ENCODE peak calls at places on chromosomes 5 and 9, in four cellular contexts. R, V, L and N are unnamed samples.

GRCh38 chr5:172583931-172584511 is 57.0 kb upstream of the NEURL1B start:
- DNase-seq in R (no peak), V (no peak), L (peak; percentile 62), N (peak; percentile 77)

GRCh38 chr9:129436751-129437625 is 183.9 kb downstream of the C9orf50 start:
- DNase-seq in V (no peak), R (peak; percentile 85), L (peak; percentile 82), N (peak; percentile 83)

GRCh38 chr5:108681079-108681921 is 66.4 kb upstream of the FER start:
- DNase-seq in V (peak; percentile 51), R (no peak), L (peak; percentile 69), N (no peak)

GRCh38 chr5:72070519-72070918 is 36.8 kb upstream of the MAP1B start:
- DNase-seq in V (no peak), L (no peak), R (no peak), N (no peak)

GRCh38 chr9:123772967-123773366 is 157.0 kb downstream of the DENND1A start:
- DNase-seq in R (no peak), V (no peak), L (no peak), N (no peak)

GRCh38 chr9:1083325-1083913 is 33.3 kb downstream of the DMRT2 start:
- DNase-seq in V (no peak), R (no peak), L (no peak), N (peak; percentile 24)

GRCh38 chr5:100905259-100905914 is 2.3 kb upstream of the ST8SIA4 start:
- DNase-seq in R (no peak), V (no peak), L (no peak), N (no peak)

GRCh38 chr5:141369994-141370848 is at the start of gene PCDHGB3:
- DNase-seq in R (no peak), L (no peak), V (no peak), N (no peak)

GRCh38 chr9:87656485-87656884 is 69.4 kb upstream of the CTSL start:
- DNase-seq in L (no peak), V (no peak), R (peak; percentile 42), N (no peak)

GRCh38 chr9:112755675-112756074 is 5.1 kb downstream of the SNX30 start:
- DNase-seq in L (no peak), R (no peak), V (no peak), N (no peak)

GRCh38 chr5:65209341-65209740 is 272.4 kb downstream of the ADAMTS6 start:
- DNase-seq in R (no peak), V (no peak), L (no peak), N (no peak)

GRCh38 chr5:41465493-41466171 is 44.8 kb downstream of the PLCXD3 start:
- DNase-seq in L (no peak), V (no peak), R (no peak), N (no peak)

GRCh38 chr5:172748341-172748843 is 22.6 kb downstream of the DUSP1 start:
- DNase-seq in V (no peak), L (peak; percentile 64), R (no peak), N (peak; percentile 66)

GRCh38 chr9:80185112-80185738 is 613.5 kb downstream of the TLE4 start:
- DNase-seq in L (no peak), V (no peak), R (no peak), N (no peak)

GRCh38 chr5:78065663-78066062 is 228.8 kb downstream of the AP3B1 start:
- DNase-seq in R (no peak), V (no peak), L (no peak), N (no peak)

GRCh38 chr9:114080195-114080772 is 2.2 kb upstream of the AMBP start:
- DNase-seq in V (no peak), R (no peak), L (no peak), N (no peak)

GRCh38 chr5:57724836-57725235 is 242.2 kb upstream of the ACTBL2 start:
- DNase-seq in V (no peak), R (no peak), L (no peak), N (no peak)

GRCh38 chr5:14512574-14512973 is 69.0 kb upstream of the OTULINL start:
- DNase-seq in R (no peak), V (no peak), L (no peak), N (no peak)

GRCh38 chr5:172345886-172346285 is 62.3 kb upstream of the UBTD2 start:
- DNase-seq in V (no peak), L (no peak), R (no peak), N (no peak)

GRCh38 chr9:110346325-110346724 is 8.7 kb upstream of the TXNDC8 start:
- DNase-seq in V (no peak), R (no peak), L (no peak), N (no peak)

GRCh38 chr5:144170276-144171024 is at the start of the genes KCTD16 and YIPF5:
- DNase-seq in V (peak; percentile 92), R (peak; percentile 97), L (peak; percentile 95), N (peak; percentile 94)
- TF ChIP-seq POLR2A in V (peak; percentile 84), R (no peak), L (no peak), N (peak; percentile 50)

GRCh38 chr5:132380741-132381140 is 11.2 kb downstream of the SLC22A5 start:
- DNase-seq in L (no peak), V (no peak), R (no peak), N (no peak)
- H3K36me3 ChIP-seq in L (peaks cover 8% of the 10 kb centered on the region), V (no peaks in the 10 kb centered on the region), R (no peaks in the 10 kb centered on the region), N (no peaks in the 10 kb centered on the region)

GRCh38 chr9:131406567-131407436 is 12.9 kb downstream of the PRRC2B start:
- DNase-seq in L (no peak), R (no peak), V (no peak), N (no peak)

GRCh38 chr9:131404987-131405386 is 11.1 kb downstream of the PRRC2B start:
- DNase-seq in V (no peak), R (no peak), L (no peak), N (no peak)

GRCh38 chr9:131404581-131404980 is 10.7 kb downstream of the PRRC2B start:
- DNase-seq in L (no peak), R (no peak), V (no peak), N (no peak)

GRCh38 chr9:131405858-131406566 is 12.1 kb downstream of the PRRC2B start:
- DNase-seq in L (no peak), R (no peak), V (no peak), N (no peak)

DNA sequence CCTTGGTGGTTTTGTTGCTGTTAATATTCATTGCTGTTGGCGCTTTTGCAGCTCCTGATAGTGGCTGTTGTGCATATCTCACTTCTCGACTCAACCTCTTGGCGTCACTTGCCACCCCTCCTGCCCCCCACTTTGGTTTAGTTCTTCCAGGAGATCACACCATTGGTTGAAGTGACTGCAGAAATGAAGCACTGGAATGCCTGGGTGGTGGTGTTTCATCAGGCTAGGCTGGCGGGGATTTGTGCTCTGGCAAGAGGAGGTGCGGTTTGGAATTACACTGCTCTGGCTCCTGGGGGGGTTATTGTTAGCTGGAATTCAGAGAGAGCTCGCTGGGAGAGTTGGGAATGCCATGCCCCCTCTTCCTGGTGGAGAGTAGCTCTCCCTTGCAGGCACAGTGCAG is 11.5 kb downstream of the PRRC2B start:
- DNase-seq in R (no peak), L (no peak), V (no peak), N (no peak)
- H3K27ac ChIP-seq in R (peak overlapping the region; percentile 79), L (peak overlapping the region; percentile 33), V (no peak overlapping the region), N (peak overlapping the region; percentile 64)

DNA sequence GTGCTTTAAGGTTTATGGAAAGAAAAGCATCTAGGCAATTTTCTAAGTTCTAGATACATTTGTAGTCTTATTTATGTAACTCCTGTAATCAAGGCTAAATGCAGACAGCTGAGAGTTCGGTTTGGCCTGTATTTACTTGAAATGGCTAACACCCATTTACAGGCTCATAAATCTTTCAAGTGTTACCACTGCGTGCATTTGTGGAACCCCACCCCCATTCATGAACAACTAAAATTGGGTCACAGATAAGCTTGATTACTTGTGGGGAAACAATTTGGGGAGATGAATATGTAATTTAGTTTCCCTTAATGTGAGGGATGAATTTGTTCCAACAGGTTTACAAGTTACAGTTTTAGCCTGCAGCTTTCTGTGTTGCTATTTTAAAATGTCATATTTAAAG is 360.6 kb downstream of the ARRDC3 start:
- DNase-seq in V (no peak), L (no peak), R (no peak), N (no peak)
- TF ChIP-seq POLR2A in V (no peak), L (no peak), R (no peak), N (no peak)

GRCh38 chr9:122264360-122265264 is at the start of the genes MRRF and RBM18:
- DNase-seq in R (peak; percentile 94), L (peak; percentile 92), V (peak; percentile 86), N (peak; percentile 87)
- H3K36me3 ChIP-seq in R (peaks cover 11% of the 10 kb centered on the region), L (peaks cover 19% of the 10 kb centered on the region), V (peaks cover 12% of the 10 kb centered on the region), N (no peaks in the 10 kb centered on the region)

DNA sequence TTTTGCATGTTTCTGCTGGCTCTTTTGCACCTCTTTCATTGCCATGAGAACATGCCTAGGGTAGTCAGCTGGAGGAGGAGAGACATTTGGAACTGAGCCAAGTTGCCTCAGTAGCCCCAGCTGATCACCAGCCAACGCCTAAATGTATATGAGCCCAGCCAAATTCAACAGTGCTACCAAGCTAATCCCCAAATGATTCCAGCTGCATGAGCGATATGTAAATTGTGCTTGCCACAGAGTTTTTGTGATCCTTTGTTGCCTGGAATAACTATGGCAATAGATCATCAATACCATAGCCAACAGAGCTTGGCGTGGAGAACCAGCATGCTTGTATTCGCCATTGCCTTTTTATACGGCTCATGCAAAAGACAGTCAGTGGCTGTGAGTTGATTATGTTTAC is 110.5 kb downstream of the PRDM6 start:
- DNase-seq in L (no peak), V (no peak), R (no peak), N (no peak)
- H3K27ac ChIP-seq in L (no peak overlapping the region), V (no peak overlapping the region), R (no peak overlapping the region), N (no peak overlapping the region)

GRCh38 chr5:168578506-168579205 is 512 bp downstream of the PANK3 start:
- DNase-seq in R (no peak), V (no peak), L (no peak), N (no peak)

GRCh38 chr5:168575391-168576372 is 3.5 kb downstream of the PANK3 start:
- DNase-seq in L (no peak), V (no peak), R (no peak), N (no peak)

GRCh38 chr5:168578006-168578405 is 1.2 kb downstream of the PANK3 start:
- DNase-seq in R (no peak), L (no peak), V (no peak), N (no peak)

GRCh38 chr5:168579987-168580508 is 880 bp upstream of the PANK3 start:
- DNase-seq in V (no peak), R (no peak), L (no peak), N (no peak)

GRCh38 chr5:168579206-168579986 is at the start of gene PANK3:
- DNase-seq in V (peak; percentile 97), L (peak; percentile 99), R (peak; percentile 98), N (peak; percentile 98)
- TF ChIP-seq POLR2A in V (peak; percentile 94), L (peak; percentile 48), R (peak; percentile 37), N (peak; percentile 91)

DNA sequence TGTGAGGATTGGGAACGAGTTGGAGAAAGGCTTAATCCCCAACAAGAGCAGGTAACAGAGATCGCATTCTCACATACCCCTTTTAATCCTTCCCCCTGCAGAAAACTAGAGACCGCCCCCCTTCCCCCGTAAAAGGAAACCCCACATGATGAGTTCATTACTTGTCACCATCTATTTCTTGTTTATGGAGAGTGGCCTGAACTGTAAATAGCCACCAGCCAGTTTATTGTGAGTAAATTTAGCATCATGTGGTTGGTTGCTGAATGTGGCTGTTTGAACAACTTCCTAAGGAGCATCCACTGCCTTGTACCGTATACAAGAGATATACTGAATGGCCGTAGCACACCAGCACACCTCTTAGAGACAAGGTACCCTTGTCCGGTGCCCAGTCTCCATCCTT is 62.1 kb downstream of the TJP2 start:
- DNase-seq in V (no peak), L (no peak), R (no peak), N (no peak)
- H3K36me3 ChIP-seq in V (peaks cover 19% of the 10 kb centered on the region), L (peaks cover 39% of the 10 kb centered on the region), R (peaks cover 57% of the 10 kb centered on the region), N (no peaks in the 10 kb centered on the region)

GRCh38 chr5:176900783-176901204 is 1.6 kb upstream of the HK3 start:
- DNase-seq in L (no peak), R (no peak), V (no peak), N (no peak)
- H3K27ac ChIP-seq in L (no peak overlapping the region), R (no peak overlapping the region), V (no peak overlapping the region), N (no peak overlapping the region)